ENCODE peak calls at places on chromosomes 3 and 15, in four cellular contexts. P, F, D and K are unnamed samples.

GRCh38 chr15:70220444-70220937 is 122.8 kb upstream of the TLE3 start:
- DNase-seq in P (no peak), F (no peak), D (no peak), K (no peak)

GRCh38 chr15:77915261-77915960 is 162.1 kb downstream of the TBC1D2B start:
- DNase-seq in P (no peak), F (no peak), D (no peak), K (no peak)

GRCh38 chr15:69903476-69904295 is 194.0 kb downstream of the TLE3 start:
- DNase-seq in P (no peak), F (no peak), D (no peak), K (no peak)

GRCh38 chr3:42025388-42026138 is 63.7 kb upstream of the ULK4 start:
- DNase-seq in P (no peak), F (no peak), D (no peak), K (peak)

GRCh38 chr15:39682366-39682765 is 100.3 kb downstream of the FSIP1 start:
- DNase-seq in P (no peak), F (no peak), D (no peak), K (no peak)

GRCh38 chr3:61847784-61848462 is 286.6 kb downstream of the PTPRG start:
- DNase-seq in P (no peak), F (peak), D (no peak), K (peak)

GRCh38 chr3:4522962-4523361 is 29.8 kb downstream of the ITPR1 start:
- DNase-seq in P (no peak), F (no peak), D (no peak), K (no peak)

GRCh38 chr3:111594781-111595180 is 365 bp downstream of the ZBED2 start:
- DNase-seq in P (no peak), F (no peak), D (no peak), K (no peak)

GRCh38 chr3:152174876-152175575 is 93.7 kb upstream of the MBNL1 start:
- DNase-seq in P (no peak), F (no peak), D (no peak), K (no peak)

GRCh38 chr15:60358935-60359672 is 38.7 kb downstream of the ANXA2 start:
- DNase-seq in P (no peak), F (no peak), D (no peak), K (no peak)

GRCh38 chr15:70768247-70768883 is 5.0 kb upstream of the UACA start:
- DNase-seq in P (peak), F (no peak), D (no peak), K (no peak)

GRCh38 chr15:65392368-65392767 is 14.6 kb upstream of the IGDCC3 start:
- DNase-seq in P (no peak), F (no peak), D (no peak), K (no peak)

GRCh38 chr3:117523407-117523806 is 813.8 kb downstream of the TUSC7 start:
- DNase-seq in P (no peak), F (no peak), D (no peak), K (no peak)

GRCh38 chr3:170476291-170476690 is 57.6 kb downstream of the CLDN11 start:
- DNase-seq in P (no peak), F (no peak), D (no peak), K (no peak)

GRCh38 chr3:179738998-179739397 is 86.2 kb downstream of the USP13 start:
- DNase-seq in P (no peak), F (no peak), D (no peak), K (no peak)

GRCh38 chr3:179735321-179735720 is 82.5 kb downstream of the USP13 start:
- DNase-seq in P (no peak), F (no peak), D (no peak), K (no peak)

GRCh38 chr3:179744667-179745066 is 91.8 kb downstream of the USP13 start:
- DNase-seq in P (no peak), F (no peak), D (no peak), K (no peak)

GRCh38 chr3:179743913-179744312 is 91.1 kb downstream of the USP13 start:
- DNase-seq in P (no peak), F (no peak), D (no peak), K (no peak)

DNA sequence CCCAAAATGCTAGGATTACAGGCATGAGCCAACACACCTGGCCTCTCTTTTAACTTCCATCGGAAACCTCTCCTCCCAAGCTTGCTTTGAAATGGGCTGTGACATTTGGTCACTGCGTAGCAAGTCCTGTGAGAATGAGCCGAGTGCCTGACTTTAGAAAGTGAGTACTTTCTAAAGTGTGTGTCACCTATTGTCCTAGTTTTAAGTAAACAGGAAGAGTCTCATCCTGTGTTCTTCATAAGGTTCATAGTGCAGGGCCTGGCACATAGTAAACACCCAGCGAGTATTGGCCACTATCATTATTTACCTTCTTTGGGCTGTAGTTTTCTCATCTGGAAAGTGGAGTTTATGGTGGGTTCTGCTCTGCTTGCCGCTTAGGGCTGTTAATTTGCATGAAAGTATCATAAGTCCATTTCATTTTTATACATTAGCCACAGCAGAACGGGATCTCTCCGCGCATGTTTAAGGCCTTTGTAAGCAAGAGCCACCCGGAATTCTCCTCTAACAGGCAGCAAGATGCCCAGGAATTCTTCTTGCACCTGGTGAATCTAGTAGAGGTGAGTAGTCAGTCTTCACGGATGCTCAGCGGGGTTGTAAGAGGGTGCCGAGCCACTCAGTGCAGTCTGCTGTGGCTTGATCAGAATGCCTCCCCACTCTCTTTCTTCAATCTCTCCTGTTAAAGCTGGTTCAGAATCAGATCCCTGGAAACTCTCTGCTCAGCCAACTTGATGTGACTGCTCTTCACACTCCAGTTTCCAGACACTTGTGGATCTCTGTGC is 87.2 kb downstream of the USP13 start:
- DNase-seq in P (no peak), F (peak), D (no peak), K (no peak)
- TF ChIP-seq YY1 in P (no peak), F (no peak), D (no peak), K (no peak)

DNA sequence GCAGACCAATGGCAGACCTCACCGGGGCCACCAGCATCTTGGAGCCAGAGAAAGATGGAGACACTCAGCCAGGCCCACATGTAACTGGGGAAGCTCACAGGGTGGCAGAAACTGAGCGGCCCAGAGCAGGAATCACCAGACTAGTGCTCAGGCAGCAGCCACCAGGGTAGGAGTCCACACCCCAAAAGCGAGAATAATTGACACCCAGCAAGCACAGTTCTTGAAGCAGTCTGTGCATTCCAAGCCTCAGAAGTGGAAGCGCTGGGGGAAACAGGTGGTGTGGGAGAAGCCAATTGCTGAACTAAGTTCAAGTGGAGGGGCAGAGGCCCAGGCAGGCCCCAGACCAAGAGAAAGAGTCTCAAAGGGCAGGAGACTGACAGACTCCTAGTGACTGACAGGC is 8.0 kb downstream of the NT5DC2 start:
- DNase-seq in P (no peak), F (no peak), D (no peak), K (no peak)
- TF ChIP-seq SUZ12 in P (no peak), F (no peak), D (no peak), K (no peak)

DNA sequence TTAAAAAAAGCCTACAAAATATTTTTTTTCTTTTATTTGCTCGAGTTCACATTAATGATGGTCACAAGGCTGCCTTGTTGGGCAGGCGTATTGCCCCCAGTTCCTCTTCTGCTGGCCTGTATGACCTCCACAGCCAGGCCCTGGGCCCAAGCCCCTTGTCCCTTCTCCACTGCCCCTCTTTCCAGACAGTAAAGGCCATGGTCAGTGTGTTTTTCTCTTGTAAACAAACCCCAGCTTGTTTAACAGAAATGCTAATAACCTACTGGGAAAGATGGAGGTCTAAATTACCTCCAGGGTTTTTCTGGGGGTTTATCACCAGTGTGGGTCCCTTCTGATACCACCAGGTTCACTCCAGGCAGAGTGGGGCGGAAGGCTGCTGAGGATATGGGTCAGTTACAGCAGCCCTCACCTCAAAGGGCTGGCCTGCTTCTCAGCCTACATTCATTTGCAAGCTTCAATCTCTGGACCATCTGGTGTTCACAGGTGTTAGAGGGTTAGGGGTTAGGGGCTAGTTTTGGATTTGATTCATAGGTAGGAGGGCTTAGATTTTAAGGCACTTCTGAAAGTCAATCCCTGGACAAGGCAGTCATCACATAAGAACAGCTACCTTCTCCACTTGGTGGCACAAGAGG is 2.0 kb upstream of the MANF start:
- DNase-seq in P (no peak), F (no peak), D (no peak), K (no peak)
- H3K4me3 ChIP-seq in P (peak), F (no peak), D (peak), K (no peak)

DNA sequence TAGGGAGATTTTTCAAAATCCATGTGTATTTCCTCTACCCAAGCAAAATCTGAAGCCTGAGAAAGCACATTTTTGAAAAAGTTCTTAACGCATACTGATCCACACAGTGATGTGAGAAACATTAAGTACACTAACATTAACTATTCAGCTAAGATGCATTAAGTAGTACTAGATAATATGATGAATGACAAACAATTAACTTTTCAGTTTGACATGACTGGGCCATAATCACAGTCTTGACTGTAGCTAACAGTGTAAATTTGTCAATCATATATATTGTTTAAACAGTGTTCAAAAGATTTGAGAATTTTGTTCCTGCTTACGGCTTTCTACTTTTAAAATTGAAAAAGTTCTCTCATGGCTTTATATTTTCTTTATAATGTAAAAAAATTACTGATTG is 72.0 kb downstream of the CNTN3 start:
- DNase-seq in P (no peak), F (no peak), D (no peak), K (no peak)
- TF ChIP-seq YY1 in P (no peak), F (no peak), D (no peak), K (no peak)

DNA sequence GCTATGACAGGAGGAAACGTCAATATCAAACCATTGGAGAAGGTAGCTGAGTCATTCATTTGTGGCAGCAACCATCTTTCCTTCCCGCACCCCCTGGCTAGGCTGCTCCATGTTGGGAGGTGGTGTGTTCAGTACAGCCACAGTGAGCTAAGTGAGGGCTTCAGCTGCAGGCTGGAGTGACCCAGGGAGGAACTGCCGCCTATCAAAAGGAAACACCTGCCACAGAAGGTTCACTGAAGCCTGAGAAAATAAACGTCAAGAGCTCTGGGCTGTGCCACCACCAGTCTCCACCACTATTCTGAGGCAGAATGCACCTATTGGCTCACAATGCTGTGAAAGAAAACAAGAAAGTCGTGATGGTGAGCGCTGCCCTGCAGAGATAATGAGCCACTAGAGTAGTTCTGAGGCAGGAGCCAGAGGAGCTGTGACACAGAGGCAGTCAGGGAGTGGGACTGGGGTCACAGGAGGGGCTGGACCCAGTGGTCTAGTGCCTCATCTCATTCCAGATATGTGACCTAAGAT is 34.8 kb upstream of the CD47 start:
- DNase-seq in P (peak), F (no peak), D (no peak), K (no peak)
- TF ChIP-seq SUZ12 in P (no peak), F (no peak), D (no peak), K (no peak)

GRCh38 chr3:171965088-171965712 is 74.2 kb upstream of the FNDC3B start:
- DNase-seq in P (no peak), F (peak), D (no peak), K (no peak)

GRCh38 chr3:171970301-171970788 is 69.0 kb upstream of the FNDC3B start:
- DNase-seq in P (no peak), F (no peak), D (no peak), K (no peak)

GRCh38 chr3:171966533-171967136 is 72.7 kb upstream of the FNDC3B start:
- DNase-seq in P (no peak), F (no peak), D (no peak), K (no peak)

GRCh38 chr3:171967932-171968678 is 71.3 kb upstream of the FNDC3B start:
- DNase-seq in P (no peak), F (no peak), D (no peak), K (no peak)

DNA sequence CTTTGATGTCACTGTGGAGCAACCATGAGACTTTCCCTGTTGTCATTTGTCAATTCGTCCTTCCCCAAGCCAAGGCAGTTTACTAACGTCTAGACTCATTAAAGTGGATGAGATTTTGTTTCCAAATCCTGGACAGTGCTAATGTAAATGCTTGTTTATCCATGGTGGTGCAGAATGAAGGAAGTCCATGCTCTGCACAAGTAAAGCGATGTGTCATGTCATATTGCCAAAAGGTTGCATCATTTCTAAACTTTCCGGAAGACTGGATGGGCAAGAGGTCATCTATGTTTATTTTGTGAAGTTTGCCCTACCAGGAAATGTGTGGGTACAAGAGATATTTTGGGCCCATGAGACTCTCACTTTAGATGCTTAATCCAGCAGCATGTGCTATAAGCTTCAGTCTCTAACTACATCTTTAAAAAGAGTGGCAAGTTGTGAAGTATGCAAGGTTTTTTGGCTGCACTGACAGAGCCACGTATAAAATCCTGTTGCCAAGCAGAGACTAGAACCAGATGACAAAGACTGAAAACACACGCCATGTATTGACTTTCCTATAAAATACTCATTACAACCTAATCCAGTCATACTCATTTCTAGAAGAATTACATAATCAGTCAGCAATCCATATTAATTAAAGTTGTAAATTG is 72.1 kb upstream of the FNDC3B start:
- DNase-seq in P (no peak), F (peak), D (no peak), K (no peak)
- H3K4me3 ChIP-seq in P (no peak), F (no peak), D (no peak), K (no peak)

GRCh38 chr3:146396792-146397191 is 72.6 kb downstream of the PLSCR2 start:
- DNase-seq in P (no peak), F (no peak), D (no peak), K (no peak)
- TF ChIP-seq YY1 in P (no peak), F (no peak), D (no peak), K (no peak)

GRCh38 chr3:46509661-46510187 is 11.9 kb downstream of the RTP3 start:
- DNase-seq in P (no peak), F (no peak), D (no peak), K (no peak)
- TF ChIP-seq SUZ12 in P (no peak), F (no peak), D (no peak), K (no peak)